ENCODE peak calls at places on chromosome 21, in five cellular contexts. Z, W, C, I and F are unnamed samples.
A peak's percentile ranks its signal among the peaks of the same experiment; 100 is the strongest.

GRCh38 chr21:42513985-42514882 is 582 bp downstream of the SLC37A1 start:
- DNase-seq in Z (no peak), W (peak; percentile 58), C (no peak), I (peak; percentile 44), F (no peak)

GRCh38 chr21:27156666-27157065 is 189.8 kb upstream of the ADAMTS5 start:
- DNase-seq in Z (no peak), W (no peak), C (no peak), I (no peak), F (no peak)

GRCh38 chr21:25983745-25984144 is 186.8 kb downstream of the APP start:
- DNase-seq in Z (no peak), W (no peak), C (no peak), I (no peak), F (no peak)

GRCh38 chr21:46322351-46323226 is 1.1 kb downstream of the C21orf58 start:
- DNase-seq in Z (no peak), W (peak; percentile 57), C (no peak), I (peak; percentile 32), F (no peak)

GRCh38 chr21:14114251-14114650 is 96.5 kb downstream of the LIPI start:
- DNase-seq in Z (no peak), W (no peak), C (no peak), I (peak; percentile 60), F (no peak)

GRCh38 chr21:29523646-29524045 is 224.9 kb downstream of the BACH1 start:
- DNase-seq in Z (peak; percentile 28), W (no peak), C (no peak), I (no peak), F (no peak)

GRCh38 chr21:21000576-21001175 is 2.5 kb downstream of the NCAM2 start:
- DNase-seq in Z (no peak), W (no peak), C (no peak), I (no peak), F (no peak)

GRCh38 chr21:42480736-42481135 is 15.3 kb downstream of the RSPH1 start:
- DNase-seq in Z (no peak), W (no peak), C (no peak), I (no peak), F (no peak)

GRCh38 chr21:46216132-46216747 is 12.3 kb downstream of the LSS start:
- DNase-seq in Z (no peak), W (no peak), C (no peak), I (no peak), F (no peak)

GRCh38 chr21:42027804-42028753 is 17.9 kb upstream of the ZBTB21 start:
- DNase-seq in Z (no peak), W (no peak), C (no peak), I (no peak), F (no peak)

GRCh38 chr21:43294194-43294902 is 125.5 kb downstream of the CRYAA start:
- DNase-seq in Z (no peak), W (no peak), C (no peak), I (no peak), F (no peak)

GRCh38 chr21:41596241-41596925 is 88.4 kb upstream of the TMPRSS2 start:
- DNase-seq in Z (no peak), W (no peak), C (no peak), I (no peak), F (no peak)

GRCh38 chr21:46150073-46150472 is 5.3 kb downstream of the FTCD start:
- DNase-seq in Z (no peak), W (no peak), C (no peak), I (no peak), F (no peak)

GRCh38 chr21:46001821-46002681 is 20.5 kb downstream of the COL6A1 start:
- DNase-seq in Z (no peak), W (no peak), C (no peak), I (no peak), F (no peak)

GRCh38 chr21:42841156-42841915 is 38.0 kb downstream of the WDR4 start:
- DNase-seq in Z (no peak), W (no peak), C (no peak), I (no peak), F (no peak)

GRCh38 chr21:43333301-43334062 is 93.4 kb downstream of the SIK1 start:
- DNase-seq in Z (peak; percentile 79), W (no peak), C (peak; percentile 65), I (peak; percentile 95), F (peak; percentile 30)

GRCh38 chr21:18908641-18909040 is 505.1 kb upstream of the TMPRSS15 start:
- DNase-seq in Z (no peak), W (no peak), C (no peak), I (no peak), F (no peak)

GRCh38 chr21:28781602-28782274 is 210.9 kb downstream of the LTN1 start:
- DNase-seq in Z (no peak), W (peak; percentile 28), C (no peak), I (peak; percentile 72), F (no peak)

GRCh38 chr21:19239696-19240095 is 836.1 kb upstream of the TMPRSS15 start:
- DNase-seq in Z (no peak), W (no peak), C (no peak), I (no peak), F (no peak)

GRCh38 chr21:16424331-16424749 is 694.6 kb downstream of the USP25 start:
- DNase-seq in Z (no peak), W (no peak), C (no peak), I (no peak), F (no peak)
- H3K4me3 ChIP-seq in Z (no peak overlapping the region), W (no peak overlapping the region), C (no peak overlapping the region), I (no peak overlapping the region), F (peak overlapping the region; percentile 30)

GRCh38 chr21:15190837-15191236 is 126.0 kb upstream of the NRIP1 start:
- DNase-seq in Z (no peak), W (no peak), C (no peak), I (peak; percentile 41), F (no peak)
- TF ChIP-seq CTCF in Z (no peak), W (no peak), C (no peak), I (no peak), F (no peak)

DNA sequence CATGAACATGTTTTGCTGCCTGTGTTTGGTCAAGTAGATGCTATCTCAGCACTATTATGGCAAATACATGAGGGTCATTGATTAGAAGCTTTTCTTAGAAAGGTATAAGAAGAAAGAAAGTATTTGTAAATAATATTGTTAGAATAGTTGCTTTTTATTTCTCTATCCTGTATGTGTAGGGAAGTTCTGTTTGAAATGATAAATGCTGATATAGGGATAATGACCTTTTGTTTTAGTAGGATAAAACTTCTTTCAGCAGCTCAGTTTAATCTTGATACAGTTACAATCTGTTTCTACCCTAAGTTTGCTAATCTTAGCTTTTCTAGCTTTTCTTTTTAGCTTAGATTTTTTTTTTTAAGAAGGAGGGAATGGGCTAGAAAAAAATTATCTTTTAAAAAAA is 63.3 kb downstream of the USP25 start:
- DNase-seq in Z (no peak), W (no peak), C (no peak), I (no peak), F (no peak)
- H3K4me3 ChIP-seq in Z (no peak overlapping the region), W (no peak overlapping the region), C (no peak overlapping the region), I (no peak overlapping the region), F (no peak overlapping the region)

DNA sequence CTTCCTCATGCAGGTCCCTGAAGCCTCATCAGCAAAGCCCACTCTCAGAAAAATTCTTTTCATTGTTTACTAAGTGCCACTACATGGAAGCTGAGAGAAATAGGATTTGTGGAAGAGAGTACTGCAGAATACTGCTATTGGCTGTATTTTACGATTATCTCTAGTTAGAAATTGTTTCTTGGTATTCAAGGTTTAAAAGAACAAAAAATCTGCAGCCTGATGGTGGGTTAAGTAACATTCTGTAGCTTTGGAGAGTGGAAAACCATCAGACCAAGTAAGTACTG is 27.3 kb downstream of the PTTG1IP start:
- DNase-seq in Z (no peak), W (no peak), C (no peak), I (no peak), F (no peak)
- TF ChIP-seq CTCF in Z (no peak), W (no peak), C (no peak), I (peak; percentile 28), F (no peak)

GRCh38 chr21:34909492-34910292 is 139.4 kb downstream of the RUNX1 start:
- DNase-seq in Z (no peak), W (peak; percentile 76), C (no peak), I (no peak), F (no peak)

GRCh38 chr21:34906401-34906800 is 142.7 kb downstream of the RUNX1 start:
- DNase-seq in Z (no peak), W (no peak), C (no peak), I (no peak), F (no peak)

GRCh38 chr21:34907783-34908423 is 141.2 kb downstream of the RUNX1 start:
- DNase-seq in Z (no peak), W (peak; percentile 87), C (no peak), I (no peak), F (no peak)

GRCh38 chr21:34910396-34910795 is 138.7 kb downstream of the RUNX1 start:
- DNase-seq in Z (no peak), W (no peak), C (no peak), I (no peak), F (no peak)

GRCh38 chr21:34908424-34909055 is 140.6 kb downstream of the RUNX1 start:
- DNase-seq in Z (no peak), W (peak; percentile 99), C (no peak), I (peak; percentile 72), F (no peak)
- H3K4me3 ChIP-seq in Z (no peak overlapping the region), W (peak overlapping the region; percentile 9), C (no peak overlapping the region), I (no peak overlapping the region), F (no peak overlapping the region)

DNA sequence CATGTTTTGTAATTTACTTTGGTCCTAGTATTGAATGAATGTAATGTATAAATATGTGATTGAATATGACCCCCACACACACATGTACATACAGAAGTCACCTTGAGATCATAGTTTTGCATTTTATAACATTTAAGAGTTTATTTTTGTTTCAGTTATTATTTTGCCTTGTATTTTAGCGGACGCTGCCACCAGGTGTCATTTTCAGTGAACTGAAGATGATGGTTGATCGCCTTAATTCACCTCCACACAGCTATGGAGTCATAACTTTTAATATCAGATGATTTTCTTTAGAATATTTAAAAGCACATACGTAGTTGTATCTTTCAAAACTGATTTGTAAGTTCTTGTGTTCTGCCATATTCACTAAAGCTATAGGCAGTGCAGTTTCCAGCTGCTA is 130.4 kb downstream of the DYRK1A start:
- DNase-seq in Z (no peak), W (no peak), C (no peak), I (peak; percentile 34), F (no peak)
- TF ChIP-seq CTCF in Z (no peak), W (peak; percentile 4), C (peak; percentile 32), I (peak; percentile 68), F (peak; percentile 44)

DNA sequence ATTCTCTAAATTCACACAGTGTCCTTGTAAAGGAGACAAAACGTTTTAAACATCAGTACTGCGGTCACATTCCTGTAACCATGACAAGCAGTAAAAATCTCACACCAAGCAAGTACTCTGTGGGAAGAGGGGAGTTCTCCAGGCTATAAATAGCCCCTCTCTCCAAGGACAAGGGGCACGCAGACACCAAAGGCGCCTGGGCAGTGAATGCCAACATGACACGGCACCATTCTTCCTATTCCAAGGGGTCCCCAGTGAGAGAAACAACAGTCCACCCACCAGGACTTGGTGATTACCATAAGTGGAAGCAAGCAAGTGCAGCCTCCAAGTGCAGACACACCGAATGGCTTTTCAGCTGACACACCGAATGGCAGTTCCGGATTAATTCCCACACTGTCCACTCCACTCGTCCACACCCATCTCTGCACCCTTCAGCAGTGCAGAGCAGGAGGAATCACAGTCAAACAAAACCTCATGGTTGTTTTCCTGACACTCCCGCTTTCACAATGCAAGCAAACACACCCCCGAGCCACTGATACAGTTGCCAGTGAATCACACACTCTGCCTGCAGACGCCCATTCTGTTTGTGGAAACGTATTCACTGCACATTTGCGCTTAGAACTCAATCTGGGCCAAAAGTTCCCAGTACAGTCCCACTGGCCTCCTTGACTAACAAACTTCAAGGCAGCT is 1.8 kb downstream of the PTTG1IP start:
- DNase-seq in Z (no peak), W (no peak), C (no peak), I (peak; percentile 94), F (no peak)
- H3K4me3 ChIP-seq in Z (peak overlapping the region; percentile 83), W (peak overlapping the region; percentile 77), C (peak overlapping the region; percentile 80), I (peak overlapping the region; percentile 80), F (peak overlapping the region; percentile 94)